ENCODE peak calls at places on chromosomes 13 and 19, in seven cellular contexts. O is activated CD4-positive, alpha-beta T cell treated with anti-CD3 and anti-CD28 coated beads, Interleukin-2, amount 50 U/mL, for 24 hours; F is activated T-helper 2 cell treated with anti-CD3 and anti-CD28 coated beads, Interferon-gamma antibody, Interleukin-2, Interleukin-4, amounts not matched to agents 10 μg/mL and 5 μg/mL and 100 μg/mL, durations not matched to agents 14 hours and 24 hours and 36 hours; E is lung microvascular endothelial cell; W is nucleus accumbens; T is CD8-positive, alpha-beta T cell; C is T-helper 17 cell. U is an unnamed sample.

GRCh38 chr13:110262082-110262436 is 44.9 kb downstream of the COL4A1 start:
- DNase-seq in O (no peak), T (no peak), C (no peak), F (no peak), W (no peak), E (no peak), U (no peak)

GRCh38 chr13:111907341-111907880 is 159.5 kb upstream of the SOX1 start:
- DNase-seq in F (no peak), T (no peak), O (no peak), W (no peak), E (no peak), C (no peak), U (no peak)

GRCh38 chr13:44268965-44269364 is 104.7 kb upstream of the SERP2 start:
- DNase-seq in F (no peak), W (no peak), C (no peak), E (no peak), O (no peak), T (no peak), U (no peak)

GRCh38 chr19:41352609-41353465 is 885 bp downstream of the TGFB1 start:
- DNase-seq in C (peak; percentile 67), T (peak; percentile 71), F (peak; percentile 74), E (peak; percentile 66), W (no peak), O (peak; percentile 60), U (peak; percentile 71)

GRCh38 chr13:38821753-38822551 is 135.1 kb downstream of the FREM2 start:
- DNase-seq in T (no peak), E (no peak), F (no peak), C (no peak), W (peak; percentile 74), O (no peak), U (no peak)

GRCh38 chr13:28533049-28533436 is 38.1 kb upstream of the FLT1 start:
- DNase-seq in T (no peak), O (no peak), W (no peak), E (no peak), C (no peak), F (no peak), U (no peak)

GRCh38 chr19:44840811-44841210 is 5.3 kb upstream of the NECTIN2 start:
- DNase-seq in E (no peak), C (no peak), W (no peak), O (no peak), T (no peak), F (no peak), U (no peak)

GRCh38 chr19:2280633-2281264 is 1.2 kb downstream of the PEAK3 start:
- DNase-seq in E (no peak), C (no peak), W (no peak), T (no peak), F (no peak), O (no peak), U (no peak)

GRCh38 chr13:108154421-108154858 is 60.9 kb downstream of the LIG4 start:
- DNase-seq in F (no peak), W (no peak), C (no peak), T (no peak), O (no peak), E (no peak), U (no peak)

GRCh38 chr19:35902870-35903475 is 644 bp downstream of the HCST start:
- DNase-seq in C (no peak), E (no peak), O (no peak), F (no peak), W (no peak), T (no peak), U (no peak)

GRCh38 chr19:1146418-1146711 is 27.7 kb downstream of the SBNO2 start:
- DNase-seq in E (no peak), W (no peak), T (no peak), C (no peak), F (no peak), O (no peak), U (no peak)

GRCh38 chr19:54448037-54448773 is 794 bp upstream of the LENG8 start:
- DNase-seq in E (peak; percentile 61), O (no peak), T (peak; percentile 31), C (no peak), W (no peak), F (no peak), U (no peak)

U was measured in T-helper 1 cell.